ENCODE peak calls at places on chromosomes 11 and 22, in eight cellular contexts. E, M, A, U, L, I, H and G are unnamed samples.

GRCh38 chr11:18322818-18323570 is 627 bp downstream of the GTF2H1 start:
- DNase-seq in E (no peak), M (no peak), A (no peak), U (no peak), L (no peak), I (no peak), H (no peak), G (no peak)

GRCh38 chr11:22780914-22781593 is 48.5 kb downstream of the SVIP start:
- DNase-seq in E (no peak), M (no peak), A (no peak), U (no peak), L (no peak), I (no peak), H (no peak), G (no peak)

GRCh38 chr11:68596231-68596630 is 88.1 kb upstream of the GAL start:
- DNase-seq in E (no peak), M (no peak), A (no peak), U (no peak), L (no peak), I (no peak), H (no peak), G (no peak)

GRCh38 chr11:65224939-65225283 is 36.9 kb upstream of the POLA2 start:
- DNase-seq in E (no peak), M (no peak), A (peak; percentile 70), U (peak; percentile 68), L (peak; percentile 32), I (no peak), H (no peak), G (peak; percentile 48)

GRCh38 chr11:109806205-109806604 is 287.0 kb upstream of the ZC3H12C start:
- DNase-seq in E (no peak), M (no peak), A (no peak), U (no peak), L (no peak), I (no peak), H (no peak), G (no peak)

GRCh38 chr22:36136475-36136874 is 24.1 kb downstream of the APOL3 start:
- DNase-seq in E (no peak), M (no peak), A (peak; percentile 50), U (peak; percentile 86), L (no peak), I (no peak), H (no peak), G (peak; percentile 80)

GRCh38 chr11:77149716-77150392 is 21.8 kb downstream of the MYO7A start:
- DNase-seq in E (peak; percentile 30), M (no peak), A (no peak), U (no peak), L (no peak), I (no peak), H (no peak), G (no peak)

GRCh38 chr22:29199702-29200400 is 5.8 kb upstream of the EMID1 start:
- DNase-seq in E (peak; percentile 37), M (no peak), A (no peak), U (no peak), L (no peak), I (no peak), H (no peak), G (no peak)

GRCh38 chr22:34427436-34427835 is 507.2 kb upstream of the LARGE1 start:
- DNase-seq in E (no peak), M (no peak), A (no peak), U (no peak), L (no peak), I (no peak), H (no peak), G (no peak)

GRCh38 chr11:63567044-63567840 is 4.1 kb upstream of the PLAAT2 start:
- DNase-seq in E (no peak), M (peak; percentile 20), A (peak; percentile 65), U (no peak), L (peak; percentile 69), I (peak; percentile 63), H (no peak), G (peak; percentile 65)

GRCh38 chr11:18720811-18721575 is 5.0 kb downstream of the IGSF22 start:
- DNase-seq in E (peak; percentile 74), M (peak; percentile 65), A (peak; percentile 82), U (peak; percentile 82), L (peak; percentile 43), I (peak; percentile 88), H (peak; percentile 96), G (no peak)

GRCh38 chr22:47419239-47419638 is 656.8 kb downstream of the TBC1D22A start:
- DNase-seq in E (no peak), M (no peak), A (no peak), U (no peak), L (no peak), I (no peak), H (no peak), G (no peak)

GRCh38 chr11:119875841-119876600 is 147.0 kb upstream of the NECTIN1 start:
- DNase-seq in E (no peak), M (no peak), A (no peak), U (no peak), L (no peak), I (no peak), H (no peak), G (no peak)

GRCh38 chr11:14775897-14776296 is 116.1 kb downstream of the CYP2R1 start:
- DNase-seq in E (no peak), M (no peak), A (no peak), U (no peak), L (no peak), I (no peak), H (no peak), G (no peak)

GRCh38 chr22:19895160-19895849 is 40.6 kb upstream of the GNB1L start:
- DNase-seq in E (no peak), M (no peak), A (no peak), U (no peak), L (no peak), I (no peak), H (no peak), G (no peak)

GRCh38 chr11:94201004-94201465 is 72.4 kb downstream of the PANX1 start:
- DNase-seq in E (peak; percentile 56), M (no peak), A (peak; percentile 37), U (no peak), L (peak; percentile 55), I (no peak), H (no peak), G (no peak)

GRCh38 chr11:19820100-19820499 is 107.5 kb downstream of the NAV2 start:
- DNase-seq in E (no peak), M (no peak), A (peak; percentile 75), U (no peak), L (no peak), I (no peak), H (no peak), G (peak; percentile 29)

GRCh38 chr22:42877158-42877557 is 20.1 kb upstream of the ARFGAP3 start:
- DNase-seq in E (no peak), M (no peak), A (no peak), U (no peak), L (no peak), I (no peak), H (no peak), G (no peak)

GRCh38 chr11:17734986-17735822 is 623 bp downstream of the KCNC1 start:
- DNase-seq in E (peak; percentile 71), M (no peak), A (peak; percentile 84), U (peak; percentile 41), L (peak; percentile 23), I (peak; percentile 8), H (peak; percentile 84), G (peak; percentile 41)

GRCh38 chr11:8016396-8016949 is 29.3 kb downstream of the EIF3F start:
- DNase-seq in E (no peak), M (no peak), A (no peak), U (no peak), L (no peak), I (no peak), H (peak; percentile 50), G (no peak)

GRCh38 chr11:66107600-66108151 is 37.6 kb downstream of the PACS1 start:
- DNase-seq in E (no peak), M (no peak), A (no peak), U (no peak), L (no peak), I (no peak), H (no peak), G (no peak)

GRCh38 chr22:41822289-41823057 is 10.4 kb upstream of the SREBF2 start:
- DNase-seq in E (no peak), M (no peak), A (peak; percentile 66), U (no peak), L (peak; percentile 33), I (peak; percentile 39), H (no peak), G (no peak)

GRCh38 chr11:10498426-10499250 is 42.3 kb downstream of the RNF141 start:
- DNase-seq in E (no peak), M (no peak), A (no peak), U (no peak), L (no peak), I (no peak), H (peak; percentile 45), G (no peak)

GRCh38 chr22:33986954-33987353 is 66.7 kb upstream of the LARGE1 start:
- DNase-seq in E (no peak), M (no peak), A (no peak), U (no peak), L (no peak), I (no peak), H (peak; percentile 52), G (no peak)

GRCh38 chr22:17578129-17578754 is 14.9 kb downstream of the SLC25A18 start:
- DNase-seq in E (peak; percentile 82), M (no peak), A (peak; percentile 49), U (peak; percentile 48), L (no peak), I (no peak), H (no peak), G (no peak)

GRCh38 chr11:33412231-33412630 is 155.1 kb downstream of the HIPK3 start:
- DNase-seq in E (no peak), M (no peak), A (no peak), U (no peak), L (no peak), I (no peak), H (no peak), G (no peak)

GRCh38 chr22:38074181-38075104 is 9.5 kb downstream of the SLC16A8 start:
- DNase-seq in E (peak; percentile 50), M (no peak), A (no peak), U (no peak), L (peak; percentile 13), I (no peak), H (peak; percentile 87), G (no peak)

GRCh38 chr11:72222106-72222891 is 2.3 kb upstream of the INPPL1 start:
- DNase-seq in E (no peak), M (no peak), A (no peak), U (no peak), L (no peak), I (no peak), H (peak; percentile 51), G (no peak)

GRCh38 chr11:110712643-110713468 is 619 bp upstream of the ARHGAP20 start:
- DNase-seq in E (peak; percentile 52), M (no peak), A (peak; percentile 21), U (peak; percentile 37), L (no peak), I (no peak), H (no peak), G (peak; percentile 44)

GRCh38 chr11:109511598-109511997 is 89.6 kb downstream of the C11orf87 start:
- DNase-seq in E (no peak), M (no peak), A (no peak), U (no peak), L (no peak), I (no peak), H (no peak), G (no peak)

GRCh38 chr11:28338371-28338770 is 230.2 kb downstream of the METTL15 start:
- DNase-seq in E (no peak), M (no peak), A (no peak), U (no peak), L (no peak), I (no peak), H (no peak), G (no peak)

GRCh38 chr11:35174666-35175065 is 35.7 kb downstream of the CD44 start:
- DNase-seq in E (no peak), M (no peak), A (peak; percentile 58), U (no peak), L (no peak), I (no peak), H (no peak), G (no peak)